ENCODE peak calls at places on chromosomes 1 and 21, in eight cellular contexts. N is substantia nigra; M is LoVo; Q is HFF-Myc; K is effector CD8-positive, alpha-beta T cell; S is GM20000; T is midbrain; R is MM.1S. U is an unnamed sample.

GRCh38 chr1:213982515-213982813 is 5.3 kb upstream of the PROX1 start:
- DNase-seq in N (no peak), M (no peak), Q (no peak), K (no peak), S (peak), T (no peak), R (no peak), U (no peak)

GRCh38 chr1:156750191-156750931 is 1.1 kb downstream of the HDGF start:
- DNase-seq in N (no peak), M (peak), Q (no peak), K (no peak), S (no peak), T (peak), R (peak), U (peak)

GRCh38 chr1:6601865-6602668 is 602 bp downstream of the KLHL21 start:
- DNase-seq in N (no peak), M (peak), Q (no peak), K (no peak), S (peak), T (peak), R (peak), U (peak)

GRCh38 chr1:9230869-9231533 is 3.6 kb upstream of the H6PD start:
- DNase-seq in N (no peak), M (no peak), Q (no peak), K (no peak), S (no peak), T (no peak), R (peak), U (peak)

GRCh38 chr1:218439541-218440295 is 94.6 kb downstream of the TGFB2 start:
- DNase-seq in N (peak), M (no peak), Q (no peak), K (no peak), S (no peak), T (peak), R (no peak), U (no peak)

GRCh38 chr21:44440241-44441040 is 14.9 kb upstream of the LRRC3 start:
- DNase-seq in N (no peak), M (no peak), Q (no peak), K (no peak), S (no peak), T (no peak), R (no peak), U (no peak)

GRCh38 chr1:167305059-167305704 is 84.5 kb downstream of the POU2F1 start:
- DNase-seq in N (no peak), M (no peak), Q (no peak), K (no peak), S (no peak), T (no peak), R (no peak), U (no peak)

GRCh38 chr1:98101364-98101763 is 180.5 kb upstream of the DPYD start:
- DNase-seq in N (no peak), M (no peak), Q (no peak), K (no peak), S (no peak), T (no peak), R (no peak), U (no peak)

GRCh38 chr1:230711245-230711644 is 2.7 kb downstream of the AGT start:
- DNase-seq in N (no peak), M (no peak), Q (no peak), K (no peak), S (no peak), T (no peak), R (no peak), U (no peak)